ENCODE peak calls at places on chromosomes 13 and 19, in six cellular contexts. D, U, J, E, A and M are unnamed samples.

GRCh38 chr19:29372461-29372860 is 153.3 kb upstream of the VSTM2B start:
- DNase-seq in U (no peak), E (no peak), J (no peak), D (no peak), A (no peak), M (peak; percentile 6)

GRCh38 chr13:29369060-29369743 is 226.3 kb downstream of the SLC7A1 start:
- DNase-seq in U (peak; percentile 29), E (no peak), A (no peak), D (peak; percentile 34), J (no peak), M (no peak)

GRCh38 chr19:42325896-42326771 is 699 bp downstream of the MEGF8 start:
- DNase-seq in J (no peak), A (no peak), U (peak; percentile 39), E (no peak), D (no peak), M (no peak)

GRCh38 chr19:33819875-33820781 is 23.5 kb downstream of the KCTD15 start:
- DNase-seq in D (peak; percentile 12), E (peak; percentile 78), U (peak; percentile 55), J (peak; percentile 26), A (peak; percentile 98), M (peak; percentile 36)

GRCh38 chr13:48531416-48532145 is 1.3 kb downstream of the RCBTB2 start:
- DNase-seq in E (no peak), A (no peak), J (no peak), U (no peak), D (no peak), M (no peak)

GRCh38 chr19:46232029-46232428 is 2.5 kb downstream of the IGFL1 start:
- DNase-seq in U (no peak), D (no peak), A (peak; percentile 82), J (no peak), E (peak; percentile 49), M (no peak)

GRCh38 chr13:103282571-103283450 is 216.6 kb upstream of the SLC10A2 start:
- DNase-seq in E (no peak), J (no peak), U (no peak), A (no peak), D (peak; percentile 49), M (no peak)

GRCh38 chr19:6227941-6228325 is 51.8 kb downstream of the MLLT1 start:
- DNase-seq in U (no peak), D (no peak), E (no peak), A (peak; percentile 61), J (no peak), M (no peak)

GRCh38 chr13:33401238-33401637 is 115.7 kb upstream of the STARD13 start:
- DNase-seq in U (no peak), J (no peak), D (no peak), A (no peak), E (peak; percentile 23), M (no peak)

GRCh38 chr13:76820759-76821158 is 65.4 kb downstream of the KCTD12 start:
- DNase-seq in D (no peak), E (peak; percentile 32), U (no peak), J (no peak), A (no peak), M (no peak)

GRCh38 chr19:18249834-18250233 is 23.6 kb upstream of the PDE4C start:
- DNase-seq in A (no peak), J (no peak), U (no peak), E (no peak), D (no peak), M (no peak)

GRCh38 chr13:112106467-112107141 is 39.7 kb downstream of the SOX1 start:
- DNase-seq in U (no peak), A (peak; percentile 50), D (no peak), J (no peak), E (no peak), M (no peak)

GRCh38 chr19:11551603-11552235 is 7.3 kb downstream of the ELOF1 start:
- DNase-seq in E (peak; percentile 64), J (no peak), D (no peak), U (peak; percentile 44), A (no peak), M (no peak)

GRCh38 chr19:19042732-19043274 is 9.4 kb downstream of the ARMC6 start:
- DNase-seq in D (no peak), A (no peak), E (no peak), U (no peak), J (no peak), M (no peak)

GRCh38 chr13:51178456-51179074 is 43.6 kb upstream of the FAM124A start:
- DNase-seq in D (no peak), A (no peak), E (no peak), J (no peak), U (no peak), M (no peak)

GRCh38 chr19:51271015-51271600 is 20.2 kb downstream of the SIGLECL1 start:
- DNase-seq in U (no peak), E (no peak), A (peak; percentile 71), D (no peak), J (no peak), M (no peak)

DNA sequence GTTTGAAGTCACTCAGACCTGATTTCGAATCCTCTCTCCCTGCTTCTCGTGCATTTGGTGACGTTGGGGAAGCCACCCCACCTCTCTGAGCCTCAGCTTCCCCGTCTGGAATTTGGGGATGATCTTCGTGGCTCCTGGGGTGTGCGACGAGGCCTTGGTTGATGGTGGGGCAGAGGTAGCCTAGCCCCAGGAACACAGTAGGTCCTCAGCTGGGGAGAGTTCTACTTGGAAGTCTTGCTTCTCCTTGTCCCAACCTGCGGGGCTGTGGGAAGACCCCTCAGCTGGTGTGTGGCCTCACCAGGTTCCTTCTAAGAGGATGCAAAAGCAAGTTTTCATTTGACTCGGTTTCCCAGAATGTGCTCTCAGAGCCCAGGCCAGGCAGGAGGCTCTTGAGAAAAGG is 13.1 kb downstream of the HPN start:
- DNase-seq in D (no peak), A (no peak), J (no peak), E (no peak), U (no peak), M (no peak)
- TF ChIP-seq CTCF in D (no peak), A (no peak), J (no peak), E (no peak), U (no peak), M (no peak)

GRCh38 chr19:16594681-16595091 is 22.5 kb upstream of the SLC35E1 start:
- DNase-seq in U (no peak), J (no peak), E (no peak), D (no peak), A (no peak), M (no peak)
- TF ChIP-seq CTCF in U (no peak), J (no peak), E (no peak), D (no peak), A (no peak), M (no peak)

DNA sequence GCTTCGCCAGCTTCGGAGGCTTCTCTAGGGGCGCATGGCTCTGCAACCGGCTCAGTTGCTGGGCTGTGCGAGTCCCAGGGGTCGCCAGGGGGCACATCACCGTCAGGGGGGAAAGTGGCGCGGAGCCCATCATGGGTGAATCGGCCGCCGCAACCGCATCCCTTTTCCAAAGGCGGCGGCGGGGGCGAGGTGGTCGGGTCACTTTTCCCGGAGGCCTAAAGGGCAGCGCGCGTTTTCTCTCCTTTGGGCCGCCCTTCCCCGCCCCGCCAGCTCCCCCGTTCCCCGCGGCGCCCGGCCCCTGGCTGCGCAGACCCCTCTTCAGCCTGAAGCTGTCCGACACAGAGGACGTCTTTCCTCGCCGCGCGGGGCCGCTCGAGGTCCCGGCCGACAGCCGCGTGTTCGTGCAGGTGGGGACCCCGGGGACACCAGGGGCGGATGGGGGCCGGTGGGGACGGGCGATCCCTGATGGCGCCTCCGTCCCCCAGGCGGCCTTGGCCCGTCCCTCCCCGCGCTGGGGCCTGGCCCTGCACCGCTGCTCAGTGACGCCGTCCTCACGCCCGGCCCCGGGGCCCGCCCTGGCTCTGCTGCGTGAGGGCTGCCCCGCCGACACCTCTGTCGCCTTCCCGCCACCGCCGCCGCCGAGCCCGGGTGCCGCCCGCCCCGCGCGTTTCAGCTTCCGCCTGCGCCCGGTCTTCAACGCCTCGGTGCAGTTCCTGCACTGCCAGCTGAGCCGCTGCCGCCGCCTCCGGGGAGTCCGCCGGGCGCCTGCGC is 1.7 kb downstream of the TGFBR3L start:
- DNase-seq in D (no peak), E (no peak), U (no peak), J (peak; percentile 26), A (peak; percentile 87), M (peak; percentile 67)
- TF ChIP-seq CTCF in D (no peak), E (no peak), U (no peak), J (no peak), A (no peak), M (no peak)

GRCh38 chr13:87954116-87954515 is 282.9 kb downstream of the SLITRK5 start:
- DNase-seq in D (no peak), J (no peak), U (no peak), E (no peak), A (no peak), M (no peak)

GRCh38 chr13:87952377-87952776 is 281.2 kb downstream of the SLITRK5 start:
- DNase-seq in A (no peak), E (no peak), J (no peak), U (no peak), D (no peak), M (no peak)

DNA sequence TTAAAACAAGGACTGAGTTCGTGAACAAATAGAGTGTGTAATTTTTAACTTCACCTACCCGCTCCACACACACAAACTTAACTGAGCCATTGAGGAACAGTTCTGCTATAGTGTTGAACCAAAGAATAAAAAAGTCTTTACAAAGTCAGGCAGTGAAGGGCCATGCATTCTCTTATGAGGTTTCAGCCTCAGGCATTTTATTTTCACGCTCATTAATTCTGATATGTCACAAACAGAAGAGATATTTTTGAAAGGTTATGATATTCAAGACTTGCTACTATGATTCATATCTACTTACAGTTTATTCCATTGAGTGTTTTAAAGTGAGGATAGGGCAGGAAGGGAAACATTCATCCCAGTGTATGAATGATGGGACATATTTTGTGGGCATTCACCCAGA is 282.2 kb downstream of the SLITRK5 start:
- DNase-seq in J (no peak), U (no peak), A (no peak), E (no peak), D (no peak), M (no peak)
- TF ChIP-seq CTCF in J (no peak), U (no peak), A (no peak), E (no peak), D (no peak), M (no peak)

GRCh38 chr13:98397221-98397620 is 179.7 kb downstream of the STK24 start:
- DNase-seq in J (no peak), D (peak; percentile 40), E (no peak), U (no peak), A (no peak), M (no peak)
- TF ChIP-seq CTCF in J (no peak), D (peak; percentile 43), E (no peak), U (no peak), A (no peak), M (no peak)

GRCh38 chr13:27449936-27450828 is at the start of gene MTIF3:
- DNase-seq in U (peak; percentile 89), E (peak; percentile 94), D (peak; percentile 90), J (peak; percentile 96), A (peak; percentile 97), M (peak; percentile 87)
- TF ChIP-seq CTCF in U (no peak), E (no peak), D (no peak), J (no peak), A (no peak), M (no peak)

GRCh38 chr13:80475718-80476117 is 134.8 kb upstream of the SPRY2 start:
- DNase-seq in J (no peak), A (no peak), D (no peak), E (no peak), U (no peak), M (no peak)
- TF ChIP-seq CTCF in J (no peak), A (no peak), D (no peak), E (no peak), U (no peak), M (no peak)